ENCODE peak calls at places on chromosome 1, in eight cellular contexts. M is stimulated activated CD8-positive, alpha-beta memory T cell treated with anti-CD3 and anti-CD28 coated beads, Interleukin-7, amount 100 ng/mL, for 1 hour; D is WTC11; H is fibroblast of the aortic adventitia; Y is NCI-H446; L is ACHN; T is AML-193; Q is activated naive CD4-positive, alpha-beta T cell treated with anti-CD3 and anti-CD28 coated beads, Interleukin-2, amount 50 U/mL, for 16 hours. A is an unnamed sample.

GRCh38 chr1:110150330-110151174 is at the start of gene SLC6A17:
- DNase-seq in M (no peak), D (peak), H (peak), L (peak), T (no peak), Y (peak), Q (peak), A (peak)

GRCh38 chr1:163084330-163084729 is 15.2 kb downstream of the RGS4 start:
- DNase-seq in T (no peak), Q (no peak), D (no peak), H (peak), Y (no peak), L (no peak), M (no peak), A (no peak)

GRCh38 chr1:8082945-8083344 is 56.8 kb upstream of the ERRFI1 start:
- DNase-seq in Q (no peak), D (no peak), L (no peak), H (peak), Y (no peak), T (no peak), M (no peak), A (no peak)

GRCh38 chr1:65377496-65378268 is 42.8 kb upstream of the LEPR start:
- DNase-seq in Y (no peak), D (no peak), M (no peak), T (no peak), L (no peak), Q (no peak), H (no peak), A (no peak)

GRCh38 chr1:22201023-22201422 is 58.1 kb upstream of the WNT4 start:
- DNase-seq in D (no peak), H (no peak), Q (no peak), Y (no peak), M (no peak), L (no peak), T (no peak), A (no peak)

GRCh38 chr1:229048896-229049295 is 222.0 kb upstream of the RAB4A start:
- DNase-seq in T (no peak), D (no peak), Q (no peak), L (no peak), Y (no peak), M (no peak), H (no peak), A (no peak)

GRCh38 chr1:178870944-178871343 is at the start of gene ANGPTL1:
- DNase-seq in M (no peak), T (no peak), Y (no peak), D (no peak), L (no peak), Q (no peak), H (peak), A (no peak)

GRCh38 chr1:71156633-71157032 is 75.8 kb upstream of the ZRANB2 start:
- DNase-seq in M (no peak), L (no peak), Y (no peak), D (no peak), Q (no peak), H (no peak), T (no peak), A (no peak)

GRCh38 chr1:243950166-243950565 is 100.1 kb upstream of the AKT3 start:
- DNase-seq in T (no peak), Q (no peak), H (peak), M (no peak), L (peak), D (no peak), Y (no peak), A (no peak)

GRCh38 chr1:68104155-68104554 is 53.7 kb upstream of the DIRAS3 start:
- DNase-seq in L (no peak), T (no peak), D (no peak), Y (no peak), H (peak), M (no peak), Q (no peak), A (no peak)

GRCh38 chr1:3323021-3323790 is 131.3 kb upstream of the ARHGEF16 start:
- DNase-seq in Q (no peak), L (no peak), T (no peak), D (no peak), H (no peak), Y (no peak), M (no peak), A (no peak)

GRCh38 chr1:184624626-184625025 is 130.0 kb downstream of the EDEM3 start:
- DNase-seq in D (no peak), Y (no peak), Q (no peak), L (no peak), M (no peak), H (no peak), T (no peak), A (no peak)

GRCh38 chr1:91889717-91890459 is 3.9 kb upstream of the TGFBR3 start:
- DNase-seq in T (no peak), Q (no peak), L (no peak), M (no peak), D (no peak), H (peak), Y (no peak), A (no peak)

GRCh38 chr1:60808676-60809075 is 273.7 kb upstream of the NFIA start:
- DNase-seq in T (no peak), M (no peak), Q (no peak), H (no peak), D (no peak), L (no peak), Y (no peak), A (no peak)

GRCh38 chr1:94285026-94285654 is 47.8 kb upstream of the ARHGAP29 start:
- DNase-seq in T (no peak), L (no peak), H (no peak), Y (no peak), Q (no peak), D (no peak), M (no peak), A (no peak)

GRCh38 chr1:62082456-62083363 is 111.9 kb upstream of the L1TD1 start:
- DNase-seq in M (no peak), L (peak), Q (peak), Y (peak), T (peak), H (peak), D (peak), A (peak)

GRCh38 chr1:45033356-45033755 is 21.3 kb downstream of the UROD start:
- DNase-seq in M (no peak), T (no peak), Q (no peak), Y (no peak), L (no peak), H (no peak), D (no peak), A (no peak)

GRCh38 chr1:79797487-79797886 is 791.0 kb upstream of the ADGRL4 start:
- DNase-seq in Y (no peak), M (no peak), L (no peak), Q (no peak), H (no peak), T (no peak), D (no peak), A (no peak)

GRCh38 chr1:176816232-176816631 is 348.3 kb downstream of the ASTN1 start:
- DNase-seq in L (no peak), H (no peak), M (no peak), D (no peak), Y (no peak), T (no peak), Q (no peak), A (no peak)

GRCh38 chr1:17624540-17625256 is 85.2 kb downstream of the ARHGEF10L start:
- DNase-seq in D (no peak), Q (no peak), Y (peak), L (peak), M (no peak), H (peak), T (no peak), A (peak)

A was measured in BE2C.